ENCODE peak calls at places on chromosomes 6 and 20, in seven cellular contexts. G is kidney tubule cell, I is cardiac fibroblast, W is HTR-8/SVneo, C is occipital lobe, M is GM12865, K is head of caudate nucleus. R is an unnamed sample.

GRCh38 chr20:38870733-38871559 is 55.3 kb upstream of the FAM83D start:
- DNase-seq in K (no peak), W (no peak), M (peak), G (peak), I (no peak), C (no peak), R (no peak)

GRCh38 chr6:81861281-81861680 is 108.8 kb upstream of the TENT5A start:
- DNase-seq in W (no peak), C (no peak), I (no peak), G (no peak), M (no peak), K (no peak), R (no peak)

GRCh38 chr20:5863040-5863811 is 87.1 kb downstream of the TRMT6 start:
- DNase-seq in C (no peak), I (peak), W (peak), K (no peak), G (peak), M (no peak), R (peak)

GRCh38 chr6:162056745-162057144 is 670.8 kb downstream of the PRKN start:
- DNase-seq in C (no peak), M (no peak), W (peak), K (no peak), I (peak), G (peak), R (no peak)

GRCh38 chr6:121886223-121886830 is 450.9 kb downstream of the GJA1 start:
- DNase-seq in W (no peak), M (no peak), I (peak), C (no peak), K (no peak), G (no peak), R (no peak)

GRCh38 chr6:107866606-107867301 is 42.6 kb upstream of the SCML4 start:
- DNase-seq in G (peak), K (no peak), C (no peak), I (peak), W (peak), M (peak), R (no peak)

GRCh38 chr6:88908598-88909548 is 54.5 kb downstream of the RNGTT start:
- DNase-seq in K (no peak), C (no peak), I (peak), W (no peak), M (no peak), G (no peak), R (no peak)

GRCh38 chr6:12576389-12576788 is 140.2 kb upstream of the PHACTR1 start:
- DNase-seq in K (no peak), G (peak), W (peak), I (peak), M (no peak), C (no peak), R (no peak)

GRCh38 chr6:12935637-12936036 is 219.1 kb downstream of the PHACTR1 start:
- DNase-seq in G (no peak), I (no peak), W (no peak), M (peak), K (no peak), C (no peak), R (no peak)